ENCODE peak calls at places on chromosomes 2 and 18, in seven cellular contexts. One of them, this sample, is unnamed.

GRCh38 chr2:217026570-217026969 is 166.7 kb upstream of the TNP1 start:
- DNase-seq in fibroblast of lung: no peak
- DNase-seq in lung: no peak
- DNase-seq in T-cell: no peak
- DNase-seq in retina: no peak
- DNase-seq in mesothelial cell of epicardium: no peak
- DNase-seq in hippocampal formation: no peak
- DNase-seq in this sample: no peak

GRCh38 chr2:157698430-157698829 is 69.8 kb upstream of the ACVR1C start:
- DNase-seq in hippocampal formation: no peak
- DNase-seq in lung: no peak
- DNase-seq in fibroblast of lung: peak; percentile 47
- DNase-seq in mesothelial cell of epicardium: no peak
- DNase-seq in T-cell: no peak
- DNase-seq in retina: no peak
- DNase-seq in this sample: no peak

GRCh38 chr18:38427234-38427633 is 861.6 kb upstream of the CELF4 start:
- DNase-seq in fibroblast of lung: no peak
- DNase-seq in T-cell: no peak
- DNase-seq in retina: peak; percentile 44
- DNase-seq in mesothelial cell of epicardium: no peak
- DNase-seq in hippocampal formation: peak; percentile 10
- DNase-seq in lung: no peak
- DNase-seq in this sample: peak; percentile 15

GRCh38 chr2:196500686-196501431 is 138.7 kb upstream of the CCDC150 start:
- DNase-seq in retina: no peak
- DNase-seq in T-cell: no peak
- DNase-seq in fibroblast of lung: peak; percentile 61
- DNase-seq in hippocampal formation: no peak
- DNase-seq in lung: no peak
- DNase-seq in mesothelial cell of epicardium: no peak
- DNase-seq in this sample: no peak

GRCh38 chr2:101474752-101475384 is at the start of gene RFX8:
- DNase-seq in T-cell: peak; percentile 54
- DNase-seq in fibroblast of lung: peak; percentile 95
- DNase-seq in mesothelial cell of epicardium: no peak
- DNase-seq in retina: peak; percentile 36
- DNase-seq in lung: no peak
- DNase-seq in hippocampal formation: no peak
- DNase-seq in this sample: no peak

GRCh38 chr18:46621871-46622270 is 35.1 kb downstream of the LOXHD1 start:
- DNase-seq in fibroblast of lung: no peak
- DNase-seq in retina: no peak
- DNase-seq in hippocampal formation: no peak
- DNase-seq in T-cell: no peak
- DNase-seq in lung: no peak
- DNase-seq in mesothelial cell of epicardium: no peak
- DNase-seq in this sample: no peak

GRCh38 chr2:232624554-232624842 is 8.9 kb upstream of the EFHD1 start:
- DNase-seq in retina: no peak
- DNase-seq in hippocampal formation: no peak
- DNase-seq in mesothelial cell of epicardium: no peak
- DNase-seq in fibroblast of lung: no peak
- DNase-seq in lung: no peak
- DNase-seq in T-cell: no peak
- DNase-seq in this sample: no peak

GRCh38 chr2:54634564-54635511 is 88.6 kb upstream of the EML6 start:
- DNase-seq in T-cell: peak; percentile 31
- DNase-seq in hippocampal formation: no peak
- DNase-seq in fibroblast of lung: peak; percentile 72
- DNase-seq in retina: no peak
- DNase-seq in lung: no peak
- DNase-seq in mesothelial cell of epicardium: no peak
- DNase-seq in this sample: no peak

GRCh38 chr2:86510436-86510933 is 52.8 kb downstream of the CHMP3 start:
- DNase-seq in T-cell: no peak
- DNase-seq in hippocampal formation: no peak
- DNase-seq in lung: no peak
- DNase-seq in fibroblast of lung: no peak
- DNase-seq in mesothelial cell of epicardium: no peak
- DNase-seq in retina: no peak
- DNase-seq in this sample: no peak

GRCh38 chr2:128661289-128661688 is 342.6 kb upstream of the HS6ST1 start:
- DNase-seq in mesothelial cell of epicardium: no peak
- DNase-seq in hippocampal formation: no peak
- DNase-seq in retina: no peak
- DNase-seq in fibroblast of lung: no peak
- DNase-seq in lung: peak; percentile 26
- DNase-seq in T-cell: no peak
- DNase-seq in this sample: no peak

GRCh38 chr2:200425026-200425821 is 84.6 kb downstream of the KCTD18 start:
- DNase-seq in T-cell: no peak
- DNase-seq in retina: no peak
- DNase-seq in lung: no peak
- DNase-seq in hippocampal formation: no peak
- DNase-seq in fibroblast of lung: no peak
- DNase-seq in mesothelial cell of epicardium: no peak
- DNase-seq in this sample: no peak